ENCODE peak calls at places on chromosomes 7 and 10, in six cellular contexts. Q, L, A, D, J and R are unnamed samples.

GRCh38 chr7:158569858-158570239 is 17.8 kb downstream of the PTPRN2 start:
- DNase-seq in L (no peak), Q (no peak), J (no peak), A (no peak), D (no peak), R (no peak)

GRCh38 chr7:121620953-121621606 is 225.0 kb upstream of the FAM3C start:
- DNase-seq in L (no peak), A (no peak), D (no peak), Q (no peak), J (no peak), R (no peak)

GRCh38 chr10:75083972-75084833 is 27.3 kb upstream of the SAMD8 start:
- DNase-seq in A (no peak), Q (no peak), L (peak; percentile 45), J (no peak), D (no peak), R (no peak)

GRCh38 chr10:121168513-121169216 is 317.5 kb downstream of the WDR11 start:
- DNase-seq in L (no peak), Q (no peak), D (no peak), J (peak; percentile 17), A (no peak), R (no peak)

GRCh38 chr10:114489521-114490310 is 85.4 kb upstream of the AFAP1L2 start:
- DNase-seq in Q (no peak), A (no peak), L (no peak), D (no peak), J (no peak), R (peak; percentile 99)

GRCh38 chr7:74438327-74438726 is 15.4 kb upstream of the GTF2IRD1 start:
- DNase-seq in D (no peak), A (no peak), Q (no peak), L (no peak), J (no peak), R (no peak)

GRCh38 chr7:149216402-149216801 is 21.1 kb downstream of the ZNF282 start:
- DNase-seq in D (no peak), J (no peak), Q (no peak), L (no peak), A (no peak), R (no peak)

GRCh38 chr7:145212050-145212449 is 376.2 kb upstream of the TPK1 start:
- DNase-seq in L (no peak), Q (no peak), A (no peak), D (peak; percentile 64), J (no peak), R (no peak)

GRCh38 chr10:72913287-72913686 is 19.7 kb downstream of the OIT3 start:
- DNase-seq in D (no peak), Q (no peak), L (peak; percentile 8), A (no peak), J (no peak), R (peak; percentile 13)

GRCh38 chr10:121862624-121863023 is 65.2 kb downstream of the ATE1 start:
- DNase-seq in L (no peak), D (no peak), A (no peak), J (no peak), Q (no peak), R (no peak)

GRCh38 chr7:4683884-4684565 is 1.9 kb downstream of the FOXK1 start:
- DNase-seq in A (peak; percentile 82), Q (peak; percentile 21), J (no peak), D (no peak), L (peak; percentile 83), R (peak; percentile 41)